ENCODE peak calls at places on chromosomes 13 and 19, in six cellular contexts. R, G, B, W, Y and J are unnamed samples.

GRCh38 chr13:26664286-26664685 is 96.3 kb downstream of the GPR12 start:
- DNase-seq in R (no peak), G (no peak), B (no peak), W (no peak), Y (no peak), J (no peak)

GRCh38 chr13:98658131-98658530 is 81.2 kb upstream of the STK24 start:
- DNase-seq in R (no peak), G (no peak), B (no peak), W (peak), Y (peak), J (no peak)

GRCh38 chr19:3667766-3668165 is 32.5 kb downstream of the PIP5K1C start:
- DNase-seq in R (no peak), G (no peak), B (no peak), W (no peak), Y (no peak), J (no peak)

GRCh38 chr13:20270163-20270865 is 38.2 kb upstream of the GJB6 start:
- DNase-seq in R (no peak), G (no peak), B (peak), W (peak), Y (no peak), J (no peak)

GRCh38 chr19:6588508-6589345 is 2.2 kb downstream of the CD70 start:
- DNase-seq in R (no peak), G (no peak), B (no peak), W (no peak), Y (no peak), J (no peak)

GRCh38 chr13:98366959-98367358 is 189.9 kb upstream of the RNF113B start:
- DNase-seq in R (no peak), G (no peak), B (no peak), W (no peak), Y (no peak), J (no peak)

GRCh38 chr13:27371932-27372331 is 52.5 kb upstream of the GTF3A start:
- DNase-seq in R (no peak), G (peak), B (no peak), W (no peak), Y (no peak), J (no peak)

GRCh38 chr13:112686364-112686763 is 3.5 kb upstream of the ATP11A start:
- DNase-seq in R (peak), G (no peak), B (no peak), W (no peak), Y (no peak), J (no peak)

GRCh38 chr19:1130801-1131717 is 27.3 kb downstream of the GPX4 start:
- DNase-seq in R (no peak), G (no peak), B (no peak), W (no peak), Y (no peak), J (no peak)

GRCh38 chr13:99015606-99016520 is 38.0 kb upstream of the DOCK9 start:
- DNase-seq in R (no peak), G (no peak), B (no peak), W (peak), Y (no peak), J (no peak)

GRCh38 chr19:48480476-48481190 is 11.5 kb downstream of the CYTH2 start:
- DNase-seq in R (no peak), G (peak), B (no peak), W (no peak), Y (no peak), J (no peak)

GRCh38 chr19:45403781-45404556 is 900 bp downstream of the PPP1R13L start:
- DNase-seq in R (no peak), G (peak), B (no peak), W (peak), Y (peak), J (peak)

GRCh38 chr19:10061717-10062310 is 24.3 kb upstream of the SHFL start:
- DNase-seq in R (no peak), G (no peak), B (no peak), W (no peak), Y (no peak), J (no peak)

GRCh38 chr19:4068058-4068966 is 1.6 kb upstream of the ZBTB7A start:
- DNase-seq in R (no peak), G (no peak), B (no peak), W (no peak), Y (no peak), J (no peak)

GRCh38 chr13:62431852-62432251 is 1016.2 kb upstream of the PCDH20 start:
- DNase-seq in R (no peak), G (no peak), B (no peak), W (no peak), Y (no peak), J (no peak)

GRCh38 chr13:30129411-30129810 is 177.9 kb downstream of the KATNAL1 start:
- DNase-seq in R (peak), G (no peak), B (no peak), W (no peak), Y (no peak), J (no peak)

GRCh38 chr13:77219401-77219800 is 107.5 kb downstream of the MYCBP2 start:
- DNase-seq in R (no peak), G (no peak), B (no peak), W (no peak), Y (no peak), J (no peak)

GRCh38 chr13:96346846-96347367 is 257.0 kb downstream of the HS6ST3 start:
- DNase-seq in R (no peak), G (no peak), B (no peak), W (no peak), Y (no peak), J (no peak)

GRCh38 chr13:46278474-46278873 is 66.7 kb downstream of the LRRC63 start:
- DNase-seq in R (no peak), G (no peak), B (no peak), W (no peak), Y (no peak), J (no peak)

GRCh38 chr13:111967572-111968201 is 99.3 kb upstream of the SOX1 start:
- DNase-seq in R (no peak), G (no peak), B (no peak), W (no peak), Y (no peak), J (no peak)

GRCh38 chr13:39656325-39656677 is 839 bp downstream of the COG6 start:
- DNase-seq in R (no peak), G (no peak), B (no peak), W (peak), Y (no peak), J (no peak)

GRCh38 chr19:42403586-42403985 is 13.5 kb upstream of the CNFN start:
- DNase-seq in R (no peak), G (no peak), B (no peak), W (no peak), Y (no peak), J (no peak)

GRCh38 chr13:50420720-50421456 is 405.6 kb downstream of the KCNRG start:
- DNase-seq in R (no peak), G (no peak), B (no peak), W (no peak), Y (no peak), J (no peak)

GRCh38 chr19:45448887-45449299 is 18.9 kb upstream of the FOSB start:
- DNase-seq in R (no peak), G (no peak), B (no peak), W (peak), Y (peak), J (no peak)

GRCh38 chr13:106555631-106556328 is 12.2 kb downstream of the ARGLU1 start:
- DNase-seq in R (no peak), G (no peak), B (no peak), W (no peak), Y (no peak), J (no peak)

GRCh38 chr13:88384542-88384941 is 713.4 kb downstream of the SLITRK5 start:
- DNase-seq in R (no peak), G (no peak), B (no peak), W (no peak), Y (no peak), J (no peak)

GRCh38 chr19:44623080-44623479 is 9.7 kb downstream of the IGSF23 start:
- DNase-seq in R (no peak), G (peak), B (no peak), W (no peak), Y (no peak), J (no peak)

DNA sequence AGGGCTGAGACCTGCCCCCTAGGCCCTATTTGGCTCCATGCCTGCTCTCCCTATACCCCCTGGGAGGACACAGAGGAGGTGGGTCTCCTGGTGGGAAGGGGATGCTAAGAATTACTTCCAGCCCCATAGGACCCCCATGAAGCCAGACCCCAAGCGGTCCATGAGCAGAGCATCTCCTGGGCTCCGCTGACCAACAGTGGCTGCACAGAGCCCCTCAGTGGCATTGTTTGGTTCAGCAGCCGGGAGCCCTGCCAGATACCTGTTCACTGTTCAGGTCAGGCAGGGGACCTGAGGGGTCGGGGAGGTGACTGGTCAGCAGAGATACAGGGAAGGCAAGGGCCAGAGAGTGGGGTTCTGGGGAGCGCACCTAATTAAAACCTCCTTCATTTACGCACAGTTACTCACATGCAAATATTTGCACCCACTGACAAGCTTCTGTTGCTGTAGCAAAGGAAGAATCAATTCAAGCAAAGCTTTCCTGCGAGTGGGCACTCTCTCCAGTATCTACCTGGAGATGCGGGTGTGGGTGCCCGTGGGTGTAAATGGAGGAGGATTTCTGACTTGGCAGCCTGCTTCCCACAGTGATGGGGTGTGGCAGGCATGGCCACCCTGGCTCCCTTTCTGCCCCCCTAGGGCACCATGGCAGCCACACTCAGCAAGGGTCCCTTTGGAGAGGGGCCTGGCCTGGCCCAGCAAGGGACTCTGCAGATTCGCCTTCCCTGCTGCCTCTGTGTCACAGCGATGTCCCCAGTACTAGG is 83.5 kb downstream of the CHST8 start:
- DNase-seq in R (no peak), G (no peak), B (no peak), W (no peak), Y (no peak), J (no peak)
- TF ChIP-seq CTCF in R (no peak), G (no peak), B (no peak), W (no peak), Y (peak), J (no peak)

GRCh38 chr19:47225746-47226425 is 5.1 kb downstream of the BBC3 start:
- DNase-seq in R (peak), G (peak), B (peak), W (peak), Y (peak), J (peak)
- TF ChIP-seq CTCF in R (peak), G (peak), B (peak), W (no peak), Y (no peak), J (no peak)

DNA sequence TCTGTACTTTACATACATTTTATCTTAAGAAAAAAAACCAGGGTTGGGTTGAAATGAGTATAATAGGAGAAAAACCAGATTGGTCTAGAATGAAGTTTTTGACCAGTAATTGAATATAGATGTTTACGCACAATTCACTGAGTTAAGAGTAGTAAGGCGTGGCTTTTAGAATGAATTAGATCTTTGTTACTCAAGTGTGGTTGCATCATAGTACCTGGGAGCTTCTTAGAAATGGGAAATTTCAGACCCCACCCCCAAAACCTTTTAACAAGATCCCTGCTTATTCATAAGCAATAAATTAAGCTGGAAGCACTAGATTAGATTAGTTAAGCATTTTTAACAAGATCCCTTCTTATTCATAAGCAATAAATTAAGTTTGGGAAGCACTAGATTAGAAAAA is 28.7 kb upstream of the LMO7 start:
- DNase-seq in R (no peak), G (no peak), B (no peak), W (peak), Y (no peak), J (no peak)
- TF ChIP-seq CTCF in R (no peak), G (no peak), B (no peak), W (no peak), Y (no peak), J (no peak)

DNA sequence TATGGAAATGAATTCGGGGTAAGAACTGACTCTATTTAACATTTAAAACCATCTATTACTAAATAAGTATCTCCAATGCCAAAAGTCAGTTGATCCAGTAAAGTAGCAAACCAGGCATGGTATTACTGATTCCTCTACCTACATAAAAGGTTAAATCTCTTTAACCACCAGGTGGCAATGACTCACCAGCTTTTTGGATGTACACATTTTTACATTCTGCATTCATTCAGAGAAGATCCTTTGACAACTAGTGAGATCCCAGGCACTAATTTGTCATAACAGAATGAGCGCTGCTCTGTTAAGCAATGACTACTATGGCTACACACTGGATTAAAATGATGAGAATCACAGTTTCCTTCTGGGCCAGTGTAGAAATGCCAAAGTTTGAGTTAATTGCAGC is 329.8 kb upstream of the GPC6 start:
- DNase-seq in R (no peak), G (no peak), B (no peak), W (peak), Y (no peak), J (no peak)
- TF ChIP-seq CTCF in R (no peak), G (no peak), B (peak), W (no peak), Y (peak), J (no peak)

DNA sequence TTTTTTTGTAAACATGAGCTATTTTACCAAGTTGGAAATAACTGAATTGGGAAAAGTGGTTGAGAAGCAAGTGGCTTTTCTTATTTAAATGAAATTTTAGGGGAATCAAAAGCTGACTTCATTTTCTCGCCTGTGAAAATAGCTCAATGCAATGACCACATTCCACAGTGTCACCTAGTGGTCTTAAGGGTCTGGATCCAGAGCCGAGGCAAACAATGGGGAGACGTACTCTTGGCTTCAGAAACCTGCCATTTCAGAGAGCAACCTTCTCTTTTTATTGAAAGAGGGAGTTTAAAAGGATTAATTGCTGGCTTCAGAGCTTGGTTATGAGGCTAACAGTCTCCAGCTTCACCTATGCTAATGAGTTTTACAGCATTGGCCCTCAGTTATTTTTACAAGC is 39.7 kb upstream of the RXFP2 start:
- DNase-seq in R (no peak), G (no peak), B (no peak), W (no peak), Y (no peak), J (no peak)
- TF ChIP-seq CTCF in R (no peak), G (no peak), B (no peak), W (no peak), Y (no peak), J (no peak)